ENCODE peak calls at places on chromosomes 13 and 19, in six cellular contexts. N, C, A, H, G and I are unnamed samples.

GRCh38 chr13:82898625-82899024 is 983.6 kb downstream of the SLITRK1 start:
- DNase-seq in G (no peak), H (no peak), C (peak), N (no peak), A (no peak), I (no peak)

GRCh38 chr13:111531505-111531904 is 211.1 kb downstream of the TEX29 start:
- DNase-seq in G (no peak), N (no peak), C (no peak), H (no peak), A (no peak), I (peak)

GRCh38 chr13:27450921-27451461 is 627 bp upstream of the MTIF3 start:
- DNase-seq in C (peak), A (peak), N (peak), H (peak), G (peak), I (peak)

GRCh38 chr13:33194820-33195692 is 90.5 kb downstream of the STARD13 start:
- DNase-seq in C (no peak), G (peak), N (peak), H (peak), A (no peak), I (peak)

GRCh38 chr13:48603375-48603774 is 50.4 kb upstream of the CYSLTR2 start:
- DNase-seq in H (no peak), C (no peak), N (no peak), A (no peak), G (no peak), I (no peak)

GRCh38 chr13:99941086-99941485 is 30.5 kb downstream of the ZIC5 start:
- DNase-seq in N (no peak), H (no peak), C (no peak), G (no peak), A (no peak), I (no peak)

GRCh38 chr19:46283771-46284170 is 13.1 kb upstream of the HIF3A start:
- DNase-seq in G (no peak), H (no peak), C (no peak), N (no peak), A (no peak), I (no peak)

GRCh38 chr19:54677217-54677616 is 14.4 kb downstream of the LILRB4 start:
- DNase-seq in C (no peak), G (no peak), H (no peak), A (no peak), N (no peak), I (no peak)

GRCh38 chr13:112959701-112960542 is 9.1 kb upstream of the MCF2L start:
- DNase-seq in A (no peak), C (no peak), N (no peak), G (no peak), H (no peak), I (no peak)

GRCh38 chr13:102817241-102817640 is 18.3 kb downstream of the BIVM start:
- DNase-seq in C (no peak), H (no peak), A (no peak), G (no peak), N (no peak), I (no peak)

GRCh38 chr13:50326746-50327145 is 311.5 kb downstream of the KCNRG start:
- DNase-seq in H (peak), A (no peak), G (peak), N (no peak), C (no peak), I (no peak)

GRCh38 chr19:15962319-15962718 is 13.5 kb downstream of the OR10H4 start:
- DNase-seq in C (no peak), A (no peak), H (no peak), N (no peak), G (no peak), I (peak)

GRCh38 chr13:113220877-113221276 is 11.5 kb downstream of the CUL4A start:
- DNase-seq in H (peak), G (peak), A (peak), N (no peak), C (no peak), I (no peak)

GRCh38 chr19:38720559-38721236 is 23.6 kb downstream of the CAPN12 start:
- DNase-seq in G (no peak), C (no peak), N (no peak), H (no peak), A (no peak), I (no peak)
- TF ChIP-seq CTCF in G (no peak), C (no peak), N (no peak), H (no peak), A (no peak), I (no peak)

GRCh38 chr19:3955688-3956087 is 15.2 kb downstream of the DAPK3 start:
- DNase-seq in A (no peak), H (no peak), N (no peak), G (no peak), C (no peak), I (no peak)

GRCh38 chr19:3950871-3951861 is 18.3 kb downstream of the NMRK2 start:
- DNase-seq in G (no peak), C (no peak), H (no peak), N (no peak), A (peak), I (no peak)

GRCh38 chr19:3949294-3949693 is 16.4 kb downstream of the NMRK2 start:
- DNase-seq in H (no peak), A (no peak), C (no peak), N (no peak), G (no peak), I (no peak)

GRCh38 chr19:3949997-3950859 is 17.4 kb downstream of the NMRK2 start:
- DNase-seq in N (no peak), C (no peak), G (no peak), A (no peak), H (no peak), I (no peak)

GRCh38 chr19:3954107-3954506 is 16.8 kb downstream of the DAPK3 start:
- DNase-seq in N (no peak), H (no peak), C (no peak), A (peak), G (no peak), I (no peak)
- TF ChIP-seq CTCF in N (no peak), H (no peak), C (no peak), A (no peak), G (no peak), I (no peak)

GRCh38 chr19:17328517-17329060 is 6.1 kb downstream of the ANO8 start:
- DNase-seq in C (no peak), G (no peak), A (no peak), N (no peak), H (no peak), I (no peak)

GRCh38 chr19:17327068-17327653 is 7.5 kb downstream of the ANO8 start:
- DNase-seq in A (no peak), N (no peak), C (no peak), G (no peak), H (no peak), I (no peak)

GRCh38 chr19:17326595-17326966 is 8.1 kb downstream of the ANO8 start:
- DNase-seq in A (no peak), N (no peak), C (no peak), G (no peak), H (no peak), I (peak)

GRCh38 chr19:17329061-17329767 is 5.4 kb downstream of the ANO8 start:
- DNase-seq in N (no peak), G (no peak), A (no peak), H (no peak), C (no peak), I (no peak)

GRCh38 chr19:17327654-17328516 is 6.8 kb downstream of the ANO8 start:
- DNase-seq in A (no peak), N (no peak), G (peak), H (no peak), C (no peak), I (no peak)
- TF ChIP-seq CTCF in A (no peak), N (no peak), G (peak), H (peak), C (no peak), I (no peak)

DNA sequence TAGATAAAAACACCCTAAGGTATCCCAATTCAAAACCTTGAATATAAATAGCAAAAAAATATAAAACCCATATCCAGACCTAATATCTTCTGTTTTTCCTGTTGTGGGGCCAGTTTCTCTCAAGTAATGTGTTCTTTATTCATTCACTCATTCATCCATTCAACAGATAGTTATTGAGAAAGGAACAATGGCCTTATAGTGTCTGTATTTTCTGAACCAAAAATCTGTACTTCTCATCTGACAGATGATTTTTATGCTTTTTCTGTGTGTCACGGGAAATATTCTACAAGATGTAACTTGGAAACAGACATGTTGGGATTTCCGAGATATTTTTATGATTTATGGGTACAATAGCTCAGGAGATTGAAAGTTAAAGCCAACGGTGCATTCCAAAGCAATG is 5.6 kb downstream of the ACOD1 start:
- DNase-seq in G (no peak), N (no peak), A (no peak), C (no peak), H (no peak), I (no peak)
- TF ChIP-seq CTCF in G (no peak), N (no peak), A (no peak), C (no peak), H (no peak), I (no peak)

GRCh38 chr19:2063824-2064223 is 12.8 kb upstream of the MKNK2 start:
- DNase-seq in C (no peak), H (no peak), A (no peak), N (no peak), G (no peak), I (no peak)

GRCh38 chr19:2064395-2064787 is 13.3 kb upstream of the MKNK2 start:
- DNase-seq in C (no peak), A (no peak), H (no peak), N (no peak), G (no peak), I (no peak)

GRCh38 chr19:2062770-2063169 is 11.7 kb upstream of the MKNK2 start:
- DNase-seq in H (no peak), A (no peak), N (no peak), C (no peak), G (no peak), I (no peak)

GRCh38 chr19:2061936-2062729 is 11.1 kb upstream of the MKNK2 start:
- DNase-seq in A (no peak), N (no peak), C (no peak), H (no peak), G (no peak), I (no peak)

DNA sequence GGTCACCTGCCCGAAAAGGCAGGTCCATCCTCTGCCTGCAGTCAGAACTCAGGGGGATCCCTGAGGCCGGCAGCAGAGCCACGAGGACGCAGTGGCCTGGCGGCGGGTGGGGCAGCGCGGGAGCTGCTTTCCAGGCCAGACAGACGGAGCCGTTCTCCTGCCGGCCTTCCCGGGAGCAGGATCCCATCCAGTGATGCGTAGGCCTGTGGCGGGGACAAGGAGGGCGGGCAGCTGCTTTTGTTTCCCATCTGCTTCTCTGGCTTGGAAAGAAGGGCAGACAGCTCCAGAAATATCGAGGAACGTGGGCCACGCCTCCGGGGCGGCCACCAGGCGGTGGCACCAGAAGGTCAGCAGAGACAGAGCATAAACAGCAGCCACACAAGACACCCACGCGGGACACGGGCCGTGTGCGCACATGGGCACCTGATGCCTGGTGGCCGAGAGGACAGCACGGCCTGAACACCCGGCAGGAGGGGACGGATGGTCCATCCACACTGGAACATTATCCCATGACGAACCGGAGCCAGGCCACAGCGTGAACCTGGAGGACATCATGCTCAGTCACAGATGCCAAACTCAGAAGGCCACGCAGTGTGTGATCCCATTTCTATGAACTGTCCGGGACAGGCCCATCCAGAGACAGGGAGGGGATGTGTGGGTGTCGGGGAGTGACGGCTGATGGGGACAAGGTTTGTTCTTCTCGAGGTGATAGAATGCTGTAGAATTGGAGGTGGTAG is 13.9 kb upstream of the MKNK2 start:
- DNase-seq in C (no peak), H (no peak), N (no peak), A (peak), G (no peak), I (no peak)
- TF ChIP-seq CTCF in C (no peak), H (no peak), N (no peak), A (peak), G (no peak), I (no peak)

GRCh38 chr13:90389537-90389936 is 958.0 kb upstream of the MIR17HG start:
- DNase-seq in C (no peak), G (no peak), H (no peak), N (no peak), A (no peak), I (no peak)

GRCh38 chr13:90382425-90382824 is 965.1 kb upstream of the MIR17HG start:
- DNase-seq in N (no peak), G (no peak), C (no peak), H (no peak), A (no peak), I (no peak)

DNA sequence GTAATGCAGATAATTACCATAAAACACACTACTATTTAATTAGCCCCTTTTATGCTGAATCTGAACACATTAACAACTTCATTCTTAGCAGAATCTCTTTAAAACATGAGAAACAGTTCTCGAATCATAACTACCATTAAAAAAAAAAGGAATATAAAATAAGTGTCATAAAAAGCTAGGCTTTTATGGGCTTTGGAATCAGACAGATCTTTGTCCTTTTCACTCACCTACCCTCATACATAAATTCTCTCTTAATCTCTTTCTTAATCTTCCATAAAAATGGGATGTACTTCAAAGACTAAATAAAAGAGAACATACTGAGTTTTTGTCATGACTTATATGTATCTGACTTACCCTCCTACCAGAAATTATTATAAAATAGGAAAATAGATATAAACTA is 961.4 kb upstream of the MIR17HG start:
- DNase-seq in C (no peak), G (no peak), A (no peak), H (no peak), N (no peak), I (no peak)
- TF ChIP-seq CTCF in C (no peak), G (no peak), A (no peak), H (no peak), N (no peak), I (no peak)

DNA sequence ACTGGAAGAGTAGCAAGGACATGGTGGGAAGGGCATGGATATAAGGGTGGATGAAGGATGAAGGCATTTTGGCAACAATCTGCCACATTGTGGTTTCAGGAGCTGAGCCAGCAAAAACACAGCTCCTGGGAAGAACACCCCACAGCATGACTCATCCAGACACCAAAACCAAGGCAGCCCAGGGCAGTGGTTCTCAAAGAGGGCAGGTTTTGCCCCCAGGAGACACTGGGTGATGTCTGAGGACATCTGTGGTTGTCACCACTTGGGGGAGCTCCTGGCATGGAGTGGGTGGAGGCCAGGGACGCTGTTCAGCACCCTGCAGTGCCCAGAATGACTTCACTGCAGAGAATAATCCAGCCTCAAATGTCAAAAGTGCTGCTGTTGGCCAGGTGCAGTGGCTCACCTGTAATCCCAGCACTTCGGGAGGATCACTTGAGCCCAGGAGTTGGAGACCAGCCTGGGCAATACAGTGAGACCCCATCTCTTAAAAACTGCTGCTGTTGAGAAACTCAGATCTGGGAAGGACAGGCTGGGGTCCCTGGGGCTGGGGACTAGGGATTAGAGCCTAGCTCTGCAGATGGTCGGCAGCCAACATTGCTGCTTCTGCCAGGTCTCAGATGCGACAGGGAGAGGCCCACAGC is 16.1 kb downstream of the ZFR2 start:
- DNase-seq in N (peak), A (no peak), H (peak), C (peak), G (peak), I (peak)
- TF ChIP-seq CTCF in N (no peak), A (peak), H (peak), C (peak), G (peak), I (peak)

GRCh38 chr13:51825165-51825592 is 19.8 kb downstream of the TMEM272 start:
- DNase-seq in A (no peak), N (no peak), H (peak), G (peak), C (no peak), I (peak)
- TF ChIP-seq CTCF in A (no peak), N (no peak), H (no peak), G (no peak), C (no peak), I (no peak)

DNA sequence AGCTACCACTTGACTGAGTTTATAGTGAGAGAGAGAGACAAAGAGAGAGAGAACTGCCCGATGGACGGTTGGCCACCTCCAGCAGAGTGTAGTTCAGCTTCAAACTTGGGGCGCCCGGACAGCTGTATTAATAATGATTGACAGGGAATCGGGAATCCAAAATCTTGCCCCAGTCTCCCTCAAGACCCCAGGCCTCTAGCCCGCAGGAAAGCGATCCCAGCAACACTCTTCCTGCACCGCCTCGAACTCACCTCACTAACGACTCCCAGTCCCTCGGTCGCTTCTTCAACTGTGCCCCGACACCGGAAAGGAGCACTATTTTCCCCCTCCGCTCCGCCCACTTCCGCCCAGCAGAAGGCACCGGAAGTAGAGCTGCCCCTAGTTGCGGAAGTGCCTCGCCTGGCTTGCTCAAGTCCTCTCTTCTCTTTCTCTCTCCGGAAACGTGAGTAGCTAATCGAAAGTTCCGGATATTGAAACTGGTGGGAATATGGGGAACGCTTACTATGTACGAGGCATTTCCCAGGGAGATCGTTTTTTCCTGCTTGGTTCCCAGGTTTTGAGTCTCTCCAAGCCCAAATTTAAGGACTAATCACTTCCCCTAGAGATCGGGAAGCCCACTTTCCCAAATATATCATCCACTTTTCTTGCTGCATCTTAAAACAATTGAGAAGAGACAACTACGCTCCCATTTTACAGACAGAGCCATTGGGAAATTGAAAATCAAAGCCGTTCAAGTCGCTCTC is at the start of gene NOSIP:
- DNase-seq in G (peak), H (peak), C (peak), N (peak), A (peak), I (peak)
- TF ChIP-seq CTCF in G (no peak), H (no peak), C (no peak), N (no peak), A (peak), I (no peak)